ENCODE peak calls at places on chromosomes 11 and 22, in five cellular contexts. One of them, this sample, is unnamed. For H3K4me1, H3K27me3 and H3K9me3, the result is how much of the 10 kb centered on the place peaks cover.

GRCh38 chr11:7597620-7598019 is 75.7 kb downstream of the CYB5R2 start:
- DNase-seq in DND-41: no peak
- DNase-seq in prostate gland: peak
- DNase-seq in PC-9: peak
- DNase-seq in right lobe of liver: no peak
- DNase-seq in this sample: no peak

GRCh38 chr22:20000246-20001081 is 16.2 kb downstream of the ARVCF start:
- DNase-seq in DND-41: no peak
- DNase-seq in prostate gland: no peak
- DNase-seq in PC-9: no peak
- DNase-seq in right lobe of liver: peak
- DNase-seq in this sample: no peak

GRCh38 chr11:36186340-36186739 is 102.9 kb downstream of the COMMD9 start:
- DNase-seq in DND-41: no peak
- DNase-seq in prostate gland: peak
- DNase-seq in PC-9: no peak
- DNase-seq in right lobe of liver: no peak
- DNase-seq in this sample: no peak

GRCh38 chr11:72223615-72224586 is 666 bp upstream of the INPPL1 start:
- DNase-seq in DND-41: peak
- DNase-seq in prostate gland: peak
- DNase-seq in PC-9: peak
- DNase-seq in right lobe of liver: peak
- DNase-seq in this sample: peak

GRCh38 chr11:13378316-13378715 is 84.7 kb downstream of the BTBD10 start:
- DNase-seq in DND-41: no peak
- DNase-seq in prostate gland: no peak
- DNase-seq in PC-9: no peak
- DNase-seq in right lobe of liver: no peak
- DNase-seq in this sample: no peak

GRCh38 chr11:61056566-61056965 is 45.7 kb upstream of the CD5 start:
- DNase-seq in DND-41: no peak
- DNase-seq in prostate gland: no peak
- DNase-seq in PC-9: no peak
- DNase-seq in right lobe of liver: peak
- DNase-seq in this sample: no peak

GRCh38 chr11:133530501-133530835 is 1.8 kb downstream of the OPCML start:
- DNase-seq in DND-41: no peak
- DNase-seq in prostate gland: no peak
- DNase-seq in PC-9: no peak
- DNase-seq in right lobe of liver: no peak
- DNase-seq in this sample: no peak

GRCh38 chr11:57249384-57250319 is 12.6 kb upstream of the APLNR start:
- DNase-seq in DND-41: peak
- DNase-seq in prostate gland: peak
- DNase-seq in PC-9: peak
- DNase-seq in right lobe of liver: peak
- DNase-seq in this sample: no peak

GRCh38 chr11:3939211-3939610 is 83.7 kb downstream of the STIM1 start:
- DNase-seq in DND-41: no peak
- DNase-seq in prostate gland: no peak
- DNase-seq in PC-9: no peak
- DNase-seq in right lobe of liver: no peak
- DNase-seq in this sample: no peak

GRCh38 chr22:23281053-23281405 is 100.7 kb downstream of the BCR start:
- DNase-seq in DND-41: no peak
- DNase-seq in prostate gland: no peak
- DNase-seq in PC-9: no peak
- DNase-seq in right lobe of liver: no peak
- DNase-seq in this sample: no peak

GRCh38 chr11:70012134-70012733 is 65.9 kb upstream of the ANO1 start:
- DNase-seq in DND-41: no peak
- DNase-seq in prostate gland: no peak
- DNase-seq in PC-9: no peak
- DNase-seq in right lobe of liver: no peak
- DNase-seq in this sample: no peak
- H3K4me1 ChIP-seq in DND-41: under half
- H3K4me1 ChIP-seq in prostate gland: under half
- H3K4me1 ChIP-seq in PC-9: under half
- H3K4me1 ChIP-seq in right lobe of liver: under half
- H3K4me1 ChIP-seq in this sample: under half

GRCh38 chr11:120998581-120998980 is 25.3 kb upstream of the TBCEL start:
- DNase-seq in DND-41: no peak
- DNase-seq in prostate gland: no peak
- DNase-seq in PC-9: no peak
- DNase-seq in right lobe of liver: no peak
- DNase-seq in this sample: no peak

GRCh38 chr11:120991830-120992686 is 31.8 kb upstream of the TBCEL start:
- DNase-seq in DND-41: no peak
- DNase-seq in prostate gland: no peak
- DNase-seq in PC-9: no peak
- DNase-seq in right lobe of liver: no peak
- DNase-seq in this sample: no peak

GRCh38 chr11:120995184-120995583 is 28.7 kb upstream of the TBCEL start:
- DNase-seq in DND-41: no peak
- DNase-seq in prostate gland: no peak
- DNase-seq in PC-9: no peak
- DNase-seq in right lobe of liver: no peak
- DNase-seq in this sample: no peak

GRCh38 chr11:120996973-120997372 is 26.9 kb upstream of the TBCEL start:
- DNase-seq in DND-41: no peak
- DNase-seq in prostate gland: no peak
- DNase-seq in PC-9: no peak
- DNase-seq in right lobe of liver: no peak
- DNase-seq in this sample: no peak

DNA sequence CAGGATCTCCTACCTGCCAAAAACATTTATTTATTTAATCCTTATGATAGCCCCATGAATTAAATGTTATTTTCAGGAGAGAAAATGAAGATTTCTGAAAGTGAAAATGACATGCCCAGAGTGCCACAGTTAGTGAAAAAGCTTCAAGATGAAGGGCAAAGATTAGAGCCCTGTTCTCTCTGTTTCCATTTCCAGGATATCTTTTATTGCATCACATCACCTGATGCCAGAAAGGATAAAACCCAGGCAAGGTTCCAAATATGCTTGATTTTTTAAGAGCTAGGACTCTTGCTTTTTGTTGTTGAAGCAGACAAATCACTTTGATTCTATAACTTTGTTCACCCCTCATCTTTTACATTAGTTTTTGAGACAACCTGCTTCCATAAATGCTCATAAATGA is 29.4 kb upstream of the TBCEL start:
- DNase-seq in DND-41: no peak
- DNase-seq in prostate gland: peak
- DNase-seq in PC-9: no peak
- DNase-seq in right lobe of liver: no peak
- DNase-seq in this sample: no peak
- H3K27me3 ChIP-seq in DND-41: under half
- H3K27me3 ChIP-seq in prostate gland: under half
- H3K27me3 ChIP-seq in PC-9: half or more
- H3K27me3 ChIP-seq in right lobe of liver: under half
- H3K27me3 ChIP-seq in this sample: under half

GRCh38 chr22:47199261-47199948 is 437.0 kb downstream of the TBC1D22A start:
- DNase-seq in DND-41: no peak
- DNase-seq in prostate gland: no peak
- DNase-seq in PC-9: no peak
- DNase-seq in right lobe of liver: peak
- DNase-seq in this sample: no peak
- H3K9me3 ChIP-seq in DND-41: under half
- H3K9me3 ChIP-seq in prostate gland: under half
- H3K9me3 ChIP-seq in PC-9: under half
- H3K9me3 ChIP-seq in right lobe of liver: under half
- H3K9me3 ChIP-seq in this sample: under half

DNA sequence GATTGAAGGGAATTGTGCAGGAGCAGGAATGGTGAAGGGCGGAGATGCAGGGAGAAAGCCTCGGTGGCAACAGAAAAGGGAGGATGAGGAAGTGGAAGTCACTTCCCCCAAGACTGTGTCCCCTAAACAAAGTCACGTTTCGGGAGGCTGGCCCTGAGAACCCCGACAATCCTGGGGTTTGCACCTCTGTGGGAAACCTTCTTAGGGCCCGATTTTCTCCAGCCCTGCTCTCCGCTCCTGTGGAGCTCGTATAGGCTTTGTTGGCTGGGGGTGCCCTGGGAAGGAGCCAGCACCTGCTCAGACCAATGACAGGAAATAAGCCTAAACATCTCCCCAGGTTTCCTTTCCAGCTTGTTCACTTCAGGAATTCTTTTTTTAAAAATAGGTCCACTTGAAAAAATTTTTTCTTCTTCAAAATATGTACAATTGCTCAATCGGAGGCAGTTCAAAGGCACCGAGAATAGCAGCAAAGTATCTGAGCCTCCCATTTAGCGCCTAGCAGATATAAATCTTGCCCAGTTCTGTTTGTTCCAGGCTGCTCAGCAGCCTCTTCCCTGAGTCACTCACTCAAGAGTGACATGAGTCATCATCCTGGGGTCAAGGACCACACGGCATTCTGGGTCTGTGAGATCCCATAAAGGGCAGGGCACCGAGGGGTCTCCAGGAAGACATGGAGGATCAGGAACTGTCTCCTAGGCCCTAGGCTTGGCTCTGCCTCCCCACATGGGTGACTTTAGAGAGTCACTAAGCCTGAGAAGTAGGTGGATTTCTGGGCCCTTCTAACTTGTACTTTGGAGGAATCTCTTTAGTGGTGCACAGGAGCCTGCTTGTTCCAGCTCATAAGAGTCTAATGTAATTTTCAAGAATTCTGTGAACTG is 34.0 kb downstream of the IRAG1 start:
- DNase-seq in DND-41: no peak
- DNase-seq in prostate gland: no peak
- DNase-seq in PC-9: peak
- DNase-seq in right lobe of liver: no peak
- DNase-seq in this sample: no peak
- H3K4me1 ChIP-seq in DND-41: under half
- H3K4me1 ChIP-seq in prostate gland: under half
- H3K4me1 ChIP-seq in PC-9: half or more
- H3K4me1 ChIP-seq in right lobe of liver: under half
- H3K4me1 ChIP-seq in this sample: under half

GRCh38 chr11:828501-829115 is 889 bp downstream of the CRACR2B start:
- DNase-seq in DND-41: no peak
- DNase-seq in prostate gland: no peak
- DNase-seq in PC-9: no peak
- DNase-seq in right lobe of liver: no peak
- DNase-seq in this sample: no peak

GRCh38 chr11:827861-828167 is at the start of gene CRACR2B:
- DNase-seq in DND-41: no peak
- DNase-seq in prostate gland: no peak
- DNase-seq in PC-9: no peak
- DNase-seq in right lobe of liver: no peak
- DNase-seq in this sample: no peak

GRCh38 chr11:826836-827145 is 928 bp upstream of the CRACR2B start:
- DNase-seq in DND-41: peak
- DNase-seq in prostate gland: no peak
- DNase-seq in PC-9: no peak
- DNase-seq in right lobe of liver: no peak
- DNase-seq in this sample: no peak

GRCh38 chr11:825366-826231 is 2.1 kb upstream of the CRACR2B start:
- DNase-seq in DND-41: no peak
- DNase-seq in prostate gland: no peak
- DNase-seq in PC-9: peak
- DNase-seq in right lobe of liver: peak
- DNase-seq in this sample: no peak

GRCh38 chr11:827146-827860 is 416 bp upstream of the CRACR2B start:
- DNase-seq in DND-41: no peak
- DNase-seq in prostate gland: no peak
- DNase-seq in PC-9: peak
- DNase-seq in right lobe of liver: no peak
- DNase-seq in this sample: no peak
- H3K27me3 ChIP-seq in DND-41: half or more
- H3K27me3 ChIP-seq in prostate gland: under half
- H3K27me3 ChIP-seq in PC-9: under half
- H3K27me3 ChIP-seq in right lobe of liver: under half
- H3K27me3 ChIP-seq in this sample: under half

GRCh38 chr22:47294222-47294532 is 531.7 kb downstream of the TBC1D22A start:
- DNase-seq in DND-41: no peak
- DNase-seq in prostate gland: no peak
- DNase-seq in PC-9: no peak
- DNase-seq in right lobe of liver: no peak
- DNase-seq in this sample: no peak

GRCh38 chr22:47292546-47293320 is 530.3 kb downstream of the TBC1D22A start:
- DNase-seq in DND-41: no peak
- DNase-seq in prostate gland: peak
- DNase-seq in PC-9: no peak
- DNase-seq in right lobe of liver: no peak
- DNase-seq in this sample: no peak

GRCh38 chr22:47294571-47294970 is 532.1 kb downstream of the TBC1D22A start:
- DNase-seq in DND-41: no peak
- DNase-seq in prostate gland: no peak
- DNase-seq in PC-9: no peak
- DNase-seq in right lobe of liver: no peak
- DNase-seq in this sample: no peak

GRCh38 chr22:47291565-47292495 is 529.4 kb downstream of the TBC1D22A start:
- DNase-seq in DND-41: no peak
- DNase-seq in prostate gland: no peak
- DNase-seq in PC-9: no peak
- DNase-seq in right lobe of liver: no peak
- DNase-seq in this sample: no peak

DNA sequence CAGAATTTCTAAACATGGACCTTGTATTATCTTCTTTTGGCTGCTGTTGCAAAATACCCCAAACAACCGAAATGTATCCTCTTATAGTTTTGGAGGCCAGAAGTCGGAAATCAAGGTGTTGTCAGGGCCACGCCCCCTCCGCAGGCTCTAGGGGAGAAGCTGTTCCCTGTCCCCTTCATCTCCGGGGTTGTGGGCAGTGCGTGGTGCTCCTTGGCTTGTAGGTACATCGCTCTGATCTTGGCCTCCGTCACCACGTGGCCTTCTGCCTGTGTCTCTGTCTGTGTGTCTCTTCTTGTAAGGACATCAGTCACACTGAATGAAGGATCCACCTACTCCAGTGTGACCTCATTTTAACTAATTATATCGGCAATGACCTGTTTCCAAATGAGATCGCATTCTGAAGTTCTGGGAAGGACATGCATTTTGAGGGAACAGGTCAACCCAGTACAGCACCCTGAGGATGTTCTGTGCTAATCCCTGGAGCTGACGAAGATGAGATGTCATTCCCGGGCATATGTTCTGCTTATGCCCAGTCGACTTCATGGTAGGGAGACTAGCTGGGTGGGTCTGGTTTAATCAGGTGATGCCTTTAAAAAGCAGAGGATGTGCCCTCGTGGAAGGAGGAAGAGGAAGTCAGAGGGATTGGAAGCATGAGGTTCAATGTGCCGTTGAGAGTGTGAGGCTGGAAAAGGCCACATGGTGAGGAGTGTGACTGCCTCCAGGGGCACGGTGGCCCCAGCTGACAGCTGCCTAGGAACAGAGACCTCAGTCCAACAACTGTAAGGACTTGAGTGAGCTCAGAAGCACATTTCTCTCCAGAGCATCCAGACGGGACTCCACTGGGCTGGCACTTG is 531.1 kb downstream of the TBC1D22A start:
- DNase-seq in DND-41: no peak
- DNase-seq in prostate gland: no peak
- DNase-seq in PC-9: no peak
- DNase-seq in right lobe of liver: no peak
- DNase-seq in this sample: no peak
- H3K9me3 ChIP-seq in DND-41: under half
- H3K9me3 ChIP-seq in prostate gland: under half
- H3K9me3 ChIP-seq in PC-9: under half
- H3K9me3 ChIP-seq in right lobe of liver: under half
- H3K9me3 ChIP-seq in this sample: under half

GRCh38 chr11:1866776-1867175 is 13.9 kb downstream of the LSP1 start:
- DNase-seq in DND-41: no peak
- DNase-seq in prostate gland: no peak
- DNase-seq in PC-9: no peak
- DNase-seq in right lobe of liver: no peak
- DNase-seq in this sample: no peak
- H3K4me1 ChIP-seq in DND-41: under half
- H3K4me1 ChIP-seq in prostate gland: under half
- H3K4me1 ChIP-seq in PC-9: under half
- H3K4me1 ChIP-seq in right lobe of liver: under half
- H3K4me1 ChIP-seq in this sample: half or more